ENCODE peak calls at places on chromosomes 3 and 15, in nine cellular contexts. T is mammary epithelial cell; V is MM.1S; Z is RWPE1; N is astrocyte of the cerebellum; E is HFF-Myc; G is fibroblast of the aortic adventitia; K is AG04450; B is CD4-positive, alpha-beta T cell. S is an unnamed sample.

GRCh38 chr15:91967935-91968605 is 114.6 kb downstream of the SLCO3A1 start:
- DNase-seq in T (no peak), V (no peak), Z (no peak), N (no peak), E (no peak), G (peak; percentile 33), K (no peak), B (no peak), S (no peak)

GRCh38 chr15:65163041-65163440 is 22.1 kb downstream of the CLPX start:
- DNase-seq in T (no peak), V (no peak), Z (no peak), N (no peak), E (no peak), G (no peak), K (no peak), B (no peak), S (no peak)

GRCh38 chr3:126781889-126782491 is 78.0 kb downstream of the CHCHD6 start:
- DNase-seq in T (peak; percentile 60), V (no peak), Z (peak; percentile 36), N (peak; percentile 90), E (peak; percentile 72), G (peak; percentile 96), K (peak; percentile 55), B (no peak), S (peak; percentile 81)

GRCh38 chr3:11224870-11225251 is 47.3 kb upstream of the ATG7 start:
- DNase-seq in T (no peak), V (no peak), Z (no peak), N (no peak), E (no peak), G (no peak), K (no peak), B (no peak), S (no peak)

GRCh38 chr15:43214592-43215295 is 6.1 kb downstream of the EPB42 start:
- DNase-seq in T (no peak), V (no peak), Z (no peak), N (no peak), E (no peak), G (no peak), K (no peak), B (no peak), S (no peak)

GRCh38 chr3:152910211-152910610 is 75.3 kb downstream of the P2RY1 start:
- DNase-seq in T (no peak), V (no peak), Z (no peak), N (no peak), E (no peak), G (no peak), K (no peak), B (no peak), S (no peak)

GRCh38 chr15:28944696-28945300 is 59.0 kb downstream of the APBA2 start:
- DNase-seq in T (no peak), V (no peak), Z (no peak), N (no peak), E (no peak), G (no peak), K (no peak), B (no peak), S (no peak)

GRCh38 chr3:187025254-187025655 is 94.9 kb downstream of the ST6GAL1 start:
- DNase-seq in T (no peak), V (no peak), Z (no peak), N (no peak), E (no peak), G (no peak), K (no peak), B (no peak), S (no peak)

GRCh38 chr3:151792411-151792810 is 21.5 kb upstream of the AADAC start:
- DNase-seq in T (no peak), V (no peak), Z (no peak), N (no peak), E (no peak), G (no peak), K (no peak), B (no peak), S (no peak)

GRCh38 chr3:62607287-62608029 is 234.1 kb upstream of the FEZF2 start:
- DNase-seq in T (peak; percentile 75), V (no peak), Z (peak; percentile 58), N (peak; percentile 89), E (peak; percentile 46), G (peak; percentile 93), K (no peak), B (no peak), S (peak; percentile 59)

GRCh38 chr3:171690291-171690690 is 120.0 kb downstream of the PLD1 start:
- DNase-seq in T (no peak), V (peak; percentile 47), Z (no peak), N (no peak), E (no peak), G (no peak), K (no peak), B (no peak), S (no peak)

GRCh38 chr3:94522488-94522887 is 459.6 kb downstream of the NSUN3 start:
- DNase-seq in T (no peak), V (no peak), Z (no peak), N (no peak), E (no peak), G (no peak), K (no peak), B (no peak), S (no peak)

GRCh38 chr3:112409061-112409460 is 76.1 kb downstream of the CD200 start:
- DNase-seq in T (no peak), V (no peak), Z (no peak), N (no peak), E (no peak), G (no peak), K (no peak), B (no peak), S (no peak)

GRCh38 chr15:59562787-59563186 is 48.8 kb upstream of the GCNT3 start:
- DNase-seq in T (no peak), V (no peak), Z (no peak), N (no peak), E (no peak), G (no peak), K (no peak), B (no peak), S (no peak)
- TF ChIP-seq CTCF in T (peak; percentile 30), V (peak; percentile 18), Z (peak; percentile 32), N (no peak), E (no peak), G (peak; percentile 41), K (no peak), B (no peak), S (no peak)

GRCh38 chr15:89361451-89362202 is 27.0 kb upstream of the POLG start:
- DNase-seq in T (peak; percentile 53), V (peak; percentile 58), Z (peak; percentile 88), N (peak; percentile 20), E (peak; percentile 6), G (peak; percentile 65), K (peak; percentile 11), B (peak; percentile 52), S (peak; percentile 5)

GRCh38 chr15:89358755-89359439 is 24.3 kb upstream of the POLG start:
- DNase-seq in T (peak; percentile 64), V (no peak), Z (peak; percentile 84), N (peak; percentile 23), E (no peak), G (peak; percentile 72), K (peak; percentile 34), B (peak; percentile 76), S (peak; percentile 5)

GRCh38 chr15:89358435-89358754 is 23.8 kb upstream of the POLG start:
- DNase-seq in T (no peak), V (peak; percentile 83), Z (peak; percentile 84), N (no peak), E (no peak), G (no peak), K (no peak), B (no peak), S (no peak)

GRCh38 chr15:89360294-89360971 is 25.8 kb upstream of the POLG start:
- DNase-seq in T (no peak), V (no peak), Z (no peak), N (no peak), E (no peak), G (no peak), K (no peak), B (no peak), S (no peak)

DNA sequence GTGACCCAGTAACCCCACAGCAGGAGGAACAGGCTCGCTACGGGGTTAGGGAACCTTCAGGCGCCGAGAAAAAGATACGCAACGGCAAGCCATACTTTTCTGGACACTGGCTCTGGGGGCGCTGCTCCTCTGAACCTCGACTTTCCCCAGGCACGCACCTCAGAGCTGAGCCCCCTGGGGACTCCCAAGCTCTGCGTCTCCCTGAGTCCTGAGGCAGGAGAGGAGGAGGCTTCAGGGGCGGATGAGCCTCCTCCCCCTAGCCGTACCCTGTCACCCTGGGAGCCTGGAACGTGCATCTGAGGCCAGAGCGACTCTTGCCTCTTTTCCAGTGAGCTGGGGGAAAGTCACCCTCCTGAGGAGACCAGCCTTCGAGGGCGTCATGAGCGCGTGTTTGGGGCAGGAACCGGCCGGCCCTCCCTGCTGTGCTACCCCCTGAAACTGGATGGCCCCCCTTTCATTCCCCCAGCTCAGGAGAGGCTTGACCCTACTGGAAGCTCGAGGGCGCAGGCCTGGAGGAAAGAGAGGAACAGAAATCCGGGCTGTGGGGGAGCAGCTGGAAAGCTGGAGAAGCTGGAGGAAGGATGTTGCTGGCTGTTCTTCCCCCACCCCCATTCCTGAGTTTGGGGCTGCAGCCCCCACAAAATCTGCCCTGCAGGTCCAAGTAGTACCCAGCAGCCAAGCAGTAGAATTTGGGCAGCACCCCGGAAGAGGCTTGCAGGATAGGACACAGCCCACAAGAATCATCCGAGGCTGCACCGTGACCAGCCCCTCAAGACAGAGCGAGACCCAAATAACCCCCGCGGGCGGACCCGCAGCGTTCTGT is 25.1 kb upstream of the POLG start:
- DNase-seq in T (no peak), V (no peak), Z (no peak), N (no peak), E (no peak), G (no peak), K (no peak), B (no peak), S (no peak)
- TF ChIP-seq CTCF in T (no peak), V (no peak), Z (no peak), N (no peak), E (no peak), G (no peak), K (no peak), B (no peak), S (no peak)

DNA sequence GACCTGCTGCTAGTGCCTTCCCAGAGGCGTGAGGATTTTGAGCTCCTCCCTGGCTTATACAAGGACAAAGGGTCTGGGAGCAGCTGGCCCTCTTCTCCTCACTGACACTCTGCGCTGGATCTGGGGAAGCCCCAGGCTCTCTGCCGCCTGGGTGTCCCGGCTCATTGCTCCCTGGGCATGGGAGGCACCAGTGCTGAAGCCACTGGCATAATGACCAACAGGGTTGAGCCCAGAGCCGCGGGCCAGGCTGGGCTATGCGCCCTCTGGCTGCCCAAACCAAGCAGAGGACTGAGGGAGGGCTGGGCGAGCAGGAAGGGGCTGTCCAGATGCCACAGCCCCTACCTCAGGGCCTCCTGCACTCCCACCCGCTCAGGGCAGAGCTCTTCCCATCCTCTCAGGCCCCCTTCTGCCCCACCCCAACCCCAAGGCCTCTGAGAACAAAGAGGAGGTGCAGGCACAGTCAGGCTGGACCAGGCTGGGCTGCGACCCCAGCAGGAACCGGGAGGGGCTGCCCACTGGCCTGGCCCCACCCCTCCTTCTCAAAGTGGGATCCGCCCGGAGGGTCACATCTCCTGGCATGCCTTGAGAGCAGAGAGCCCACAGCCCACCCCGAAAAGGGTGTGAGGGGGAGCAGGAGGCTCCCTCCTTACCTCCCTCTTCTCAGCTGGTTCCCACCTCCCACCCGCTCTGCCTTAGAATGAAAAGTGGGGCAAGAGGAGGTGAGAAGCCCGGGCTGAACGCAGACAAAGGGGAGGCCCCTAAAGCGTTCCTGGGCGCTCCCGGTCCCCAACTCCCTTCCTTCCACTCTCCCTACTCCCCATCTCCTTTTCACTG is 1.5 kb downstream of the LINGO1 start:
- DNase-seq in T (no peak), V (no peak), Z (no peak), N (no peak), E (no peak), G (no peak), K (no peak), B (no peak), S (no peak)
- TF ChIP-seq CTCF in T (no peak), V (no peak), Z (no peak), N (peak; percentile 17), E (no peak), G (no peak), K (no peak), B (no peak), S (no peak)

GRCh38 chr15:93031103-93031464 is 57.9 kb downstream of the RGMA start:
- DNase-seq in T (no peak), V (no peak), Z (no peak), N (no peak), E (no peak), G (no peak), K (no peak), B (no peak), S (no peak)
- TF ChIP-seq CTCF in T (no peak), V (no peak), Z (no peak), N (no peak), E (no peak), G (no peak), K (no peak), B (no peak), S (no peak)